ENCODE peak calls at places on chromosomes 3 and 15, in nine cellular contexts. U is SJSA1, I is aorta, M is heart left ventricle, S is IMR-90, Z is A549, R is AG04450, B is psoas muscle, F is uterus. V is an unnamed sample.

GRCh38 chr3:2950159-2950558 is 160.0 kb downstream of the IL5RA start:
- DNase-seq in M (no peak), Z (no peak), B (no peak), R (no peak), I (no peak), U (no peak), S (no peak), F (no peak), V (no peak)

GRCh38 chr3:46947981-46948791 is 28.4 kb downstream of the CCDC12 start:
- DNase-seq in R (no peak), F (peak; percentile 42), U (no peak), B (peak; percentile 46), Z (peak; percentile 89), S (peak; percentile 52), M (peak; percentile 63), I (no peak), V (peak; percentile 91)

GRCh38 chr3:181253796-181254195 is 264.3 kb upstream of the DNAJC19 start:
- DNase-seq in I (no peak), B (no peak), M (no peak), Z (no peak), F (no peak), R (no peak), U (no peak), S (no peak), V (no peak)

GRCh38 chr3:114449271-114450007 is 155.6 kb downstream of the TIGIT start:
- DNase-seq in Z (no peak), I (no peak), U (no peak), R (no peak), S (no peak), F (no peak), B (no peak), M (no peak), V (no peak)

GRCh38 chr15:77296773-77297337 is 123.0 kb downstream of the PEAK1 start:
- DNase-seq in U (no peak), Z (no peak), M (no peak), R (no peak), S (no peak), F (no peak), B (no peak), I (no peak), V (no peak)

GRCh38 chr3:112437146-112438022 is 61.9 kb downstream of the BTLA start:
- DNase-seq in S (peak; percentile 58), R (peak; percentile 8), I (no peak), Z (peak; percentile 45), M (no peak), B (no peak), F (no peak), U (peak; percentile 7), V (no peak)

GRCh38 chr15:99475754-99476412 is 89.9 kb upstream of the MEF2A start:
- DNase-seq in Z (no peak), R (no peak), B (no peak), F (no peak), S (no peak), M (no peak), I (no peak), U (no peak), V (no peak)

GRCh38 chr3:167611718-167612117 is 42.0 kb downstream of the WDR49 start:
- DNase-seq in Z (no peak), S (no peak), U (no peak), B (no peak), F (no peak), M (no peak), I (no peak), R (no peak), V (no peak)

GRCh38 chr3:37729119-37729518 is 132.6 kb upstream of the CTDSPL start:
- DNase-seq in Z (no peak), F (no peak), M (no peak), U (no peak), I (no peak), R (no peak), S (peak; percentile 18), B (no peak), V (no peak)

GRCh38 chr3:193795062-193795690 is 202.2 kb downstream of the OPA1 start:
- DNase-seq in S (no peak), B (no peak), M (no peak), R (no peak), F (no peak), I (no peak), U (no peak), Z (no peak), V (no peak)

GRCh38 chr3:156449712-156450574 is 105.0 kb downstream of the SSR3 start:
- DNase-seq in U (no peak), F (no peak), I (no peak), S (peak; percentile 30), M (no peak), Z (peak; percentile 32), R (no peak), B (no peak), V (no peak)

GRCh38 chr15:90694987-90695386 is 22.2 kb upstream of the BLM start:
- DNase-seq in F (no peak), I (no peak), R (no peak), S (no peak), M (no peak), Z (no peak), U (no peak), B (no peak), V (no peak)

GRCh38 chr15:93152951-93153350 is 63.9 kb upstream of the RGMA start:
- DNase-seq in B (peak; percentile 66), M (peak; percentile 77), R (no peak), U (no peak), I (no peak), Z (no peak), S (no peak), F (peak; percentile 78), V (peak; percentile 81)

DNA sequence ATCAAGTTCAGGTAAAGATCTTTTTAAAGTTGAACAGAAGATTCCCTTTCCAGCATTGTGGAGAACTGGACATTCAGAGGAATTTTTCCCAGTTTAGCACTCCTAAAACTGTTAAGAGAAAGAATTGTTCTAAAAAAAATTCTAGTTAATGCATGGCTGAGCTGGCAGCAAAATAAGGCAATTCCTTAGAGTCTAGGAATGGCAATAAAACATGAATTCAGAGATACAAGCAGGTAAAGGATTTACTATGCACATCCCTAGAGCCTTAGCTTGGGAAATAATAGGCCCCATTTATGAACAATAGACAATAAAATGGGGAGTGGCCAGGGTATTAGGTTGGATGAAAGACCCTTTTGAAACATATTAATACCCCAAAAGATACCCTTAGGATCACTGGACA is 116.9 kb downstream of the STAC start:
- DNase-seq in I (no peak), F (no peak), M (no peak), R (no peak), S (no peak), Z (no peak), B (no peak), U (no peak), V (no peak)
- H3K4me3 ChIP-seq in I (no peak overlapping the region), F (no peak overlapping the region), M (no peak overlapping the region), R (no peak overlapping the region), S (no peak overlapping the region), Z (no peak overlapping the region), B (no peak overlapping the region), U (no peak overlapping the region), V (no peak overlapping the region)

DNA sequence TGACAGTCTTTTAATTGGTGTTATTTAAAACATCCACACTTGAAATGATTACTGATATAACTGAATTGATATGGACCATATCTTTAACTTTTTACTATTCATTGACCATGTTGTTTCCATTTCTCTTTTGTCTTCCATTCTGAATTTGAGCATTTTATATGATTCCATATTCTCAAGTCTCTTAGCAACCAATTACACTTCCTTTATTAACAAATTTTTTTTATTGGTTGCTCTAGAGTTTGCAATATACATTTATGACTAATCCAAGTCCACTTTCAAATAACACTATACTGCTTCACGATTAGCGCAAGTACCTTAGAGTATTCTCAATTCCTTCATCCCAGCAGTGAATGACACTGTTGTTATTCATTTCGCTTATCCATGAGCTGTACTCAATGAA is 16.4 kb downstream of the RFX7 start:
- DNase-seq in U (no peak), R (no peak), S (no peak), I (no peak), M (no peak), Z (no peak), B (no peak), F (no peak), V (no peak)
- H3K9me3 ChIP-seq in U (peaks cover 10% of the 10 kb centered on the region), R (peaks cover 10% of the 10 kb centered on the region), S (peaks cover 14% of the 10 kb centered on the region), I (peaks cover 3% of the 10 kb centered on the region), M (no peaks in the 10 kb centered on the region), Z (peaks cover 58% of the 10 kb centered on the region), B (peaks cover 34% of the 10 kb centered on the region), F (peaks cover 22% of the 10 kb centered on the region), V (peaks cover 9% of the 10 kb centered on the region)

GRCh38 chr3:169765281-169765624 is 393 bp upstream of the TERC start:
- DNase-seq in U (no peak), R (no peak), S (no peak), I (no peak), F (no peak), Z (no peak), M (no peak), B (no peak), V (no peak)

GRCh38 chr3:169771651-169772529 is 1.3 kb upstream of the MYNN start:
- DNase-seq in U (peak; percentile 90), Z (peak; percentile 85), S (peak; percentile 72), M (peak; percentile 41), F (peak; percentile 56), R (peak; percentile 61), B (peak; percentile 41), I (peak; percentile 59), V (no peak)

GRCh38 chr3:169772951-169773816 is at the start of gene MYNN:
- DNase-seq in F (peak; percentile 91), M (peak; percentile 94), S (peak; percentile 86), Z (peak; percentile 91), B (peak; percentile 94), R (peak; percentile 61), I (peak; percentile 95), U (peak; percentile 95), V (peak; percentile 88)

GRCh38 chr3:169772530-169772950 is 656 bp upstream of the MYNN start:
- DNase-seq in U (peak; percentile 87), B (peak; percentile 69), F (peak; percentile 79), S (peak; percentile 81), Z (peak; percentile 89), M (peak; percentile 79), I (peak; percentile 76), R (no peak), V (peak; percentile 76)

GRCh38 chr3:169769287-169770181 is at the start of gene ACTRT3:
- DNase-seq in R (no peak), U (peak; percentile 62), Z (peak; percentile 73), I (peak; percentile 83), M (peak; percentile 68), B (peak; percentile 73), F (peak; percentile 43), S (peak; percentile 43), V (no peak)
- H3K4me3 ChIP-seq in R (peak within 1 kb of the TSS; percentile 56), U (peak within 1 kb of the TSS; percentile 44), Z (peak within 1 kb of the TSS; percentile 55), I (peak within 1 kb of the TSS; percentile 67), M (peak within 1 kb of the TSS; percentile 71), B (peak within 1 kb of the TSS; percentile 81), F (peak within 1 kb of the TSS; percentile 70), S (peak within 1 kb of the TSS; percentile 57), V (peak within 1 kb of the TSS; percentile 68)

DNA sequence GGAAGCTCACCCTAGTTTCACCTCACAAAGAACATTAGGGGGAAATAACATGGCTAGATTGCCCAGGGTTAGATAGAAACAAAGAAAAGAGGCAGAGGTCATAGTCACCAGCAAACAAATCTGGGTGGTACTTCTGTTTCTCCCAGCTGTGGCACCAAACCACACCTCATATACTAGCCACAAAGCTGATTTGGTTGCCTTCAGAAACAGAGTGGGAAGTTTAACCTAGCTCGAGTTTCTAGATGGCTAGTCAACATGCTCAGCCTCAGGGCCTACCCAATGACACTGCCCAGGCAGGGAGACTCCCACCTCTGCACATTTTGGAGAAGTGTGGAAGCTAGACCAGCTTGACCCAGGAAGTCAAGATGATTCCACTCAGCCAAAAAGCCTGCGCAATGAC is 174.2 kb downstream of the GABRB3 start:
- DNase-seq in M (no peak), I (no peak), F (no peak), B (no peak), R (no peak), Z (no peak), U (no peak), S (no peak), V (no peak)
- H3K9me3 ChIP-seq in M (no peaks in the 10 kb centered on the region), I (peaks cover 11% of the 10 kb centered on the region), F (no peaks in the 10 kb centered on the region), B (peaks cover 8% of the 10 kb centered on the region), R (peaks cover 9% of the 10 kb centered on the region), Z (peaks cover 39% of the 10 kb centered on the region), U (peaks cover 3% of the 10 kb centered on the region), S (peaks cover 13% of the 10 kb centered on the region), V (no peaks in the 10 kb centered on the region)

GRCh38 chr3:58536501-58537411 is at the start of gene ACOX2:
- DNase-seq in S (peak; percentile 70), B (peak; percentile 67), I (peak; percentile 80), F (peak; percentile 79), R (no peak), U (no peak), Z (no peak), M (peak; percentile 79), V (peak; percentile 26)
- H3K4me3 ChIP-seq in S (peak within 1 kb of the TSS; percentile 21), B (peak within 1 kb of the TSS; percentile 59), I (peak within 1 kb of the TSS; percentile 10), F (peak within 1 kb of the TSS; percentile 31), R (peak within 1 kb of the TSS; percentile 59), U (no peak within 1 kb of the TSS), Z (no peak within 1 kb of the TSS), M (peak within 1 kb of the TSS; percentile 48), V (peak within 1 kb of the TSS; percentile 40)

V was measured in gastrocnemius medialis.